ENCODE peak calls at places on chromosome 9, in seven cellular contexts. V, T, D, O, H, L and B are unnamed samples.

GRCh38 chr9:135517407-135517822 is 3.8 kb upstream of the LCN1 start:
- DNase-seq in V (no peak), T (peak), D (no peak), O (no peak), H (no peak), L (no peak), B (peak)

GRCh38 chr9:116978155-116978554 is 291.1 kb downstream of the TRIM32 start:
- DNase-seq in V (no peak), T (no peak), D (no peak), O (no peak), H (no peak), L (no peak), B (no peak)

GRCh38 chr9:93820667-93821306 is 134.4 kb downstream of the BARX1 start:
- DNase-seq in V (no peak), T (peak), D (peak), O (no peak), H (no peak), L (no peak), B (no peak)

GRCh38 chr9:72602629-72603028 is 81.2 kb downstream of the TMC1 start:
- DNase-seq in V (no peak), T (no peak), D (no peak), O (peak), H (no peak), L (no peak), B (no peak)

GRCh38 chr9:134341306-134341705 is 15.1 kb downstream of the RXRA start:
- DNase-seq in V (no peak), T (no peak), D (no peak), O (no peak), H (no peak), L (no peak), B (no peak)

GRCh38 chr9:92180669-92181181 is 65.5 kb upstream of the SPTLC1 start:
- DNase-seq in V (no peak), T (no peak), D (peak), O (peak), H (no peak), L (no peak), B (peak)

GRCh38 chr9:112180387-112180881 is 5.3 kb upstream of the SUSD1 start:
- DNase-seq in V (no peak), T (no peak), D (peak), O (no peak), H (no peak), L (no peak), B (no peak)

GRCh38 chr9:134371731-134372130 is 45.5 kb downstream of the RXRA start:
- DNase-seq in V (no peak), T (peak), D (no peak), O (no peak), H (no peak), L (peak), B (no peak)

GRCh38 chr9:88809836-88810235 is 181.4 kb upstream of the S1PR3 start:
- DNase-seq in V (no peak), T (no peak), D (no peak), O (no peak), H (no peak), L (no peak), B (no peak)

GRCh38 chr9:131692612-131692976 is 47.3 kb downstream of the RAPGEF1 start:
- DNase-seq in V (no peak), T (peak), D (no peak), O (no peak), H (no peak), L (no peak), B (no peak)

GRCh38 chr9:78144663-78145377 is 91.1 kb upstream of the CEP78 start:
- DNase-seq in V (no peak), T (no peak), D (no peak), O (no peak), H (no peak), L (no peak), B (no peak)

GRCh38 chr9:131727795-131728545 is 11.9 kb downstream of the RAPGEF1 start:
- DNase-seq in V (no peak), T (no peak), D (no peak), O (no peak), H (peak), L (no peak), B (no peak)

GRCh38 chr9:86098793-86099694 is at the start of gene GOLM1:
- DNase-seq in V (peak), T (peak), D (peak), O (peak), H (peak), L (no peak), B (peak)

GRCh38 chr9:4197548-4197947 is 102.3 kb downstream of the GLIS3 start:
- DNase-seq in V (no peak), T (no peak), D (no peak), O (no peak), H (peak), L (no peak), B (no peak)

GRCh38 chr9:5620494-5620893 is 8.4 kb upstream of the RIC1 start:
- DNase-seq in V (no peak), T (no peak), D (no peak), O (no peak), H (no peak), L (no peak), B (no peak)

GRCh38 chr9:132673355-132673754 is 3.1 kb downstream of the GTF3C4 start:
- DNase-seq in V (peak), T (no peak), D (no peak), O (peak), H (no peak), L (no peak), B (no peak)

GRCh38 chr9:128927731-128928411 is 7.1 kb downstream of the PHYHD1 start:
- DNase-seq in V (peak), T (no peak), D (peak), O (peak), H (peak), L (no peak), B (no peak)

GRCh38 chr9:104494808-104495207 is 9.3 kb upstream of the OR13F1 start:
- DNase-seq in V (no peak), T (no peak), D (no peak), O (no peak), H (no peak), L (no peak), B (no peak)

GRCh38 chr9:6739218-6739617 is 18.6 kb upstream of the KDM4C start:
- DNase-seq in V (no peak), T (no peak), D (no peak), O (peak), H (peak), L (no peak), B (no peak)

GRCh38 chr9:78133751-78134150 is 102.1 kb upstream of the CEP78 start:
- DNase-seq in V (no peak), T (no peak), D (no peak), O (no peak), H (peak), L (no peak), B (no peak)

GRCh38 chr9:97573482-97574073 is 59.6 kb downstream of the TSTD2 start:
- DNase-seq in V (no peak), T (peak), D (no peak), O (no peak), H (no peak), L (peak), B (no peak)

GRCh38 chr9:97555164-97555563 is 53.7 kb downstream of the TMOD1 start:
- DNase-seq in V (no peak), T (peak), D (no peak), O (peak), H (no peak), L (no peak), B (no peak)

GRCh38 chr9:33452828-33453271 is 5.5 kb upstream of the AQP3 start:
- DNase-seq in V (peak), T (peak), D (peak), O (peak), H (no peak), L (no peak), B (peak)

GRCh38 chr9:133742849-133743444 is 4.8 kb upstream of the SARDH start:
- DNase-seq in V (peak), T (peak), D (peak), O (peak), H (peak), L (peak), B (peak)

GRCh38 chr9:71719585-71719984 is 48.7 kb downstream of the CEMIP2 start:
- DNase-seq in V (no peak), T (no peak), D (no peak), O (peak), H (no peak), L (no peak), B (no peak)

GRCh38 chr9:130825051-130825651 is 9.9 kb upstream of the ABL1 start:
- DNase-seq in V (no peak), T (no peak), D (no peak), O (peak), H (no peak), L (no peak), B (peak)

GRCh38 chr9:89541798-89542197 is 43.9 kb upstream of the SEMA4D start:
- DNase-seq in V (no peak), T (no peak), D (no peak), O (no peak), H (no peak), L (peak), B (no peak)

GRCh38 chr9:79940919-79941318 is 369.2 kb downstream of the TLE4 start:
- DNase-seq in V (no peak), T (no peak), D (no peak), O (no peak), H (no peak), L (no peak), B (no peak)

GRCh38 chr9:132031869-132032583 is 47.6 kb downstream of the MED27 start:
- DNase-seq in V (no peak), T (no peak), D (peak), O (no peak), H (peak), L (no peak), B (no peak)

GRCh38 chr9:89639367-89639795 is 34.6 kb downstream of the GADD45G start:
- DNase-seq in V (no peak), T (peak), D (no peak), O (peak), H (no peak), L (peak), B (no peak)

GRCh38 chr9:137575725-137576411 is 2.9 kb downstream of the DPH7 start:
- DNase-seq in V (no peak), T (no peak), D (no peak), O (no peak), H (peak), L (no peak), B (no peak)

GRCh38 chr9:23725279-23725946 is 100.6 kb downstream of the ELAVL2 start:
- DNase-seq in V (no peak), T (no peak), D (no peak), O (no peak), H (no peak), L (no peak), B (no peak)

GRCh38 chr9:88759374-88759773 is 224.4 kb downstream of the NXNL2 start:
- DNase-seq in V (no peak), T (no peak), D (no peak), O (no peak), H (no peak), L (no peak), B (peak)

DNA sequence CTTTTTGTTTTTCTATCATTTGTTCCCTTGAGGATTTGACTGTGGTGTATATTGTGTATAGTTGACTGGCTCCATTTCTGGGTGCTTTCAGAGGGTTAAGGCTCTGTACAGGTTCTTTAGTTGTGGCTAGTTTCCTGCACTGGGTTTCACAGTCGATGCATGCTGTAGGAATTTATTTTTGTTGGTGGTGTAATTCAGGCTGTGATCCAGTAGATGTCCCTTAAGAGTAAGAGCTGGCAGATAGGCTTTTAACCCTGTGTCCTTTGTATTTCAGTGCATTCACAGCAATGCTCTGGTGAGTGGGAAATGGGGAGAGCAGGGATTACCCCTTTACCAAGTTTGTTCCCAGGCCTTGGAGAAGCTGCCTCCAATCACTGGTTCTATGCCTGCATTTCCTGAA is 112.9 kb downstream of the SPATA31D1 start:
- DNase-seq in V (no peak), T (no peak), D (no peak), O (no peak), H (peak), L (no peak), B (no peak)
- TF ChIP-seq CTCF in V (peak), T (no peak), D (no peak), O (no peak), H (peak), L (no peak), B (no peak)

GRCh38 chr9:95025213-95026170 is 292.0 kb downstream of the FANCC start:
- DNase-seq in V (no peak), T (no peak), D (no peak), O (peak), H (no peak), L (peak), B (no peak)
- TF ChIP-seq CTCF in V (peak), T (no peak), D (no peak), O (peak), H (no peak), L (peak), B (peak)

GRCh38 chr9:68418259-68418845 is 61.9 kb downstream of the PGM5 start:
- DNase-seq in V (no peak), T (no peak), D (no peak), O (no peak), H (no peak), L (no peak), B (no peak)

GRCh38 chr9:68417762-68418161 is 61.4 kb downstream of the PGM5 start:
- DNase-seq in V (no peak), T (no peak), D (no peak), O (no peak), H (no peak), L (no peak), B (no peak)

GRCh38 chr9:68416891-68417570 is 60.6 kb downstream of the PGM5 start:
- DNase-seq in V (no peak), T (no peak), D (peak), O (no peak), H (peak), L (no peak), B (no peak)
- TF ChIP-seq CTCF in V (peak), T (no peak), D (no peak), O (no peak), H (peak), L (no peak), B (no peak)

GRCh38 chr9:126394802-126395201 is 68.2 kb downstream of the MVB12B start:
- DNase-seq in V (no peak), T (no peak), D (no peak), O (no peak), H (no peak), L (peak), B (no peak)

GRCh38 chr9:126399251-126399650 is 72.6 kb downstream of the MVB12B start:
- DNase-seq in V (no peak), T (no peak), D (no peak), O (peak), H (no peak), L (no peak), B (no peak)

GRCh38 chr9:126398403-126399058 is 71.9 kb downstream of the MVB12B start:
- DNase-seq in V (peak), T (peak), D (peak), O (peak), H (peak), L (peak), B (peak)

GRCh38 chr9:126395439-126396212 is 69.0 kb downstream of the MVB12B start:
- DNase-seq in V (no peak), T (no peak), D (no peak), O (peak), H (no peak), L (peak), B (no peak)

GRCh38 chr9:126397056-126397455 is 70.4 kb downstream of the MVB12B start:
- DNase-seq in V (no peak), T (no peak), D (peak), O (no peak), H (peak), L (no peak), B (no peak)
- TF ChIP-seq CTCF in V (peak), T (no peak), D (no peak), O (no peak), H (peak), L (no peak), B (peak)

DNA sequence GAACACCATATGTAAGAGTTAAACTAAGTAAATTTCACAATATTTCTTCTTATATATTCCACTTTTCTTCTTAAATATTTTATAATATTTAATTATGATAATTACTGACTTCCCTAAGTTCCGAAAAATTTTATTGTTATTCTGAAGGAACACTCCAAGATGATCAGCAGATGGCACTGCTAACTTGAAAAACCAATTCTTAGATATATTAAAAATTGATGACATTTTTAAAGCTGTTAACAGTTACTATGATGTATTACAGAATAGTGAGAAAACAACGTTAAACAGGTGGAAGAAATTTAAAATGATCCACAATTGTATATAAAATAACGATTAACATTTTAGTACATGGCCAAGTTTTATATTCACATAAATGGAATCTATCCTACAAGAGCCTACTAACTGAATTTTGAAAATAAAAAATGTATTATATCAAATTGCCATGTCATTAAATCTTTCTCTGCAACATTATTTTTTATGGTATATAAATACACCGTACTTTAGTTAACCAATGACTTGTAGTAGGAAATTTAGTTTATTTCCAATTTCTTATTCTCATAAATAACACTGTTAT is 30.1 kb upstream of the MUSK start:
- DNase-seq in V (no peak), T (no peak), D (no peak), O (peak), H (peak), L (no peak), B (no peak)
- TF ChIP-seq CTCF in V (peak), T (no peak), D (no peak), O (peak), H (peak), L (peak), B (peak)

GRCh38 chr9:17082343-17082742 is 52.5 kb upstream of the CNTLN start:
- DNase-seq in V (peak), T (no peak), D (no peak), O (peak), H (no peak), L (no peak), B (no peak)
- TF ChIP-seq CTCF in V (no peak), T (no peak), D (no peak), O (peak), H (no peak), L (no peak), B (peak)

DNA sequence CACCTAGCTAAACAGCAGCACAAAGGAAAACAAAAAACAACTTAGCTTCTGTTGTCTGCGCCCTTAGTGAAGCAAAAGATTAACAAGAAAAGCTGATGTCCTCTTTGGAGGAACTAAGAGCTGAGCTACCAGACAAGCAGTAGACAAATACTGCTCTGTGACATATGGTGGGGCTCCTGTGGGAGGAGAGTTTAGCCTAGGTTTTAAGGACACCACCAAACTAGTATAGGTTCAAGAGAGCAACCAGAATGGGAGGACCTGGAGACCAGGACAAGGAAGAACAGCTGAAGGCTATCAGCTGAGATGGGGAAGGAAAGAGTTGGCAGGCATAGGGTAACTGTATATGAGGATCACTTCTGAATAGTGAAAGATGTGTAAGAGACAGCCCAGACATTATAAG is 27.3 kb downstream of the FBXW2 start:
- DNase-seq in V (no peak), T (no peak), D (no peak), O (no peak), H (no peak), L (no peak), B (no peak)
- TF ChIP-seq CTCF in V (no peak), T (no peak), D (no peak), O (no peak), H (no peak), L (no peak), B (no peak)